ENCODE peak calls at places on chromosome 3, in five cellular contexts. N is lung, W is heart left ventricle, X is nephron progenitor cell, B is cardiac muscle cell. J is an unnamed sample.

GRCh38 chr3:196499807-196500524 is 3.6 kb downstream of the RNF168 start:
- DNase-seq in N (no peak), W (no peak), X (no peak), B (no peak), J (no peak)

GRCh38 chr3:72629191-72629611 is 219.0 kb downstream of the SHQ1 start:
- DNase-seq in N (no peak), W (no peak), X (no peak), B (peak), J (no peak)

GRCh38 chr3:170692720-170693119 is 106.8 kb upstream of the SLC7A14 start:
- DNase-seq in N (no peak), W (no peak), X (no peak), B (no peak), J (no peak)

GRCh38 chr3:157786216-157786615 is 283.0 kb upstream of the VEPH1 start:
- DNase-seq in N (no peak), W (no peak), X (no peak), B (peak), J (no peak)

GRCh38 chr3:188177721-188178120 is 23.8 kb downstream of the LPP start:
- DNase-seq in N (no peak), W (no peak), X (no peak), B (no peak), J (no peak)

GRCh38 chr3:184154909-184155643 is at the start of gene DVL3:
- DNase-seq in N (peak), W (peak), X (peak), B (peak), J (peak)

GRCh38 chr3:182738583-182739514 is 54.5 kb upstream of the ATP11B start:
- DNase-seq in N (no peak), W (no peak), X (no peak), B (no peak), J (no peak)

GRCh38 chr3:115836944-115837343 is 213.6 kb downstream of the GAP43 start:
- DNase-seq in N (no peak), W (no peak), X (no peak), B (peak), J (no peak)

GRCh38 chr3:76554717-76555116 is 485.2 kb upstream of the ROBO2 start:
- DNase-seq in N (no peak), W (no peak), X (no peak), B (no peak), J (no peak)

GRCh38 chr3:191563722-191564121 is 102.8 kb downstream of the PYDC2 start:
- DNase-seq in N (no peak), W (no peak), X (no peak), B (no peak), J (no peak)

GRCh38 chr3:69085543-69086132 is 901 bp downstream of the ARL6IP5 start:
- DNase-seq in N (no peak), W (peak), X (peak), B (peak), J (no peak)

GRCh38 chr3:43095370-43095769 is 10.5 kb downstream of the POMGNT2 start:
- DNase-seq in N (no peak), W (no peak), X (no peak), B (no peak), J (no peak)

GRCh38 chr3:156516284-156516683 is 38.6 kb downstream of the SSR3 start:
- DNase-seq in N (no peak), W (peak), X (no peak), B (no peak), J (no peak)

GRCh38 chr3:138588445-138588844 is 5.6 kb downstream of the CEP70 start:
- DNase-seq in N (no peak), W (no peak), X (no peak), B (no peak), J (no peak)
- TF ChIP-seq CTCF in N (no peak), W (no peak), X (no peak), B (no peak), J (no peak)

GRCh38 chr3:129989391-129989790 is 14.9 kb downstream of the TRH start:
- DNase-seq in N (no peak), W (no peak), X (no peak), B (no peak), J (no peak)

GRCh38 chr3:129988429-129988828 is 13.9 kb downstream of the TRH start:
- DNase-seq in N (no peak), W (no peak), X (no peak), B (no peak), J (no peak)

GRCh38 chr3:129996073-129996472 is 21.6 kb downstream of the TRH start:
- DNase-seq in N (no peak), W (no peak), X (no peak), B (no peak), J (no peak)

GRCh38 chr3:129994883-129995559 is 20.5 kb downstream of the TRH start:
- DNase-seq in N (no peak), W (no peak), X (no peak), B (no peak), J (no peak)

DNA sequence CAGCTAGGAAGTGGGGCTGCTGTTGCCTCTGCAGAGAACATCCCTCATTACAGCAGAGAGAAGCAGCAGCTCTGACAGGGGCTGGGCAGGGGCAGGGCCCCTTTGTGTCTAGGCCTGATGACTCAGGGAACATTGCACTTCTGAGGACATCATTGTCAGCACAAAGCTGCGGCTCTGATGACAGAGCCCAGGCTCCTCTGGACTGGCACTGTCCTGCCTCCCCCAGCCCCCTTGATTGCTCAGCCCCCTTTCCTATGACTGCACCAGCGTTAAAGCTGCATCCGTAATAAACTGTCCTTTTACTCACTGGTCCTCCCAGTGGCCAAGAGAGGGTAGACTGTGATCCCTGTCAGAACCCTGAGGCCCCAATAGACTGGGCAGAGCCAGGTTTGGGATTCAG is 18.3 kb downstream of the TRH start:
- DNase-seq in N (no peak), W (no peak), X (no peak), B (peak), J (no peak)
- TF ChIP-seq CTCF in N (no peak), W (peak), X (peak), B (peak), J (peak)

DNA sequence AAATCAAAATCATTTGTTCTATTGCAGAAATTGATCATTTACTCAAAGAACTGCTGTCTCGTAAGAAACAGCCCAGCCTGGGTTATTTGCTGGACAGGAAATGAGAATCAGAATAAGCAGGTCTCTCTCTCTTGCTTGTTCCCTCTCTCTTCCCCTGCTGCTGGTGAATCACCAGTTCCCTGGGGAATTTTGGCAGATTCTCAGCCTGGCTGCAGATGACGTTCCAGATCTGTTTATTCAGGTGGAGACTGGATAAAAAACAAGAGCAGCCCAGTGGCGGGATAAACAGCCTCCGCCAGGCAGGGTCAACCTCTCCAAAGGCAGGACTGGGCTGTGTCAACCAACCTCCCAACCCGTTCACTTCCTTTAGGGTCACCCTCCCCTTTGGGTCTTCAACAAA is 72.1 kb downstream of the LRIG1 start:
- DNase-seq in N (peak), W (peak), X (peak), B (peak), J (peak)
- TF ChIP-seq CTCF in N (no peak), W (no peak), X (no peak), B (no peak), J (no peak)

GRCh38 chr3:54837964-54838363 is 89.9 kb downstream of the LRTM1 start:
- DNase-seq in N (no peak), W (no peak), X (no peak), B (peak), J (no peak)
- TF ChIP-seq CTCF in N (no peak), W (no peak), X (no peak), B (peak), J (peak)

DNA sequence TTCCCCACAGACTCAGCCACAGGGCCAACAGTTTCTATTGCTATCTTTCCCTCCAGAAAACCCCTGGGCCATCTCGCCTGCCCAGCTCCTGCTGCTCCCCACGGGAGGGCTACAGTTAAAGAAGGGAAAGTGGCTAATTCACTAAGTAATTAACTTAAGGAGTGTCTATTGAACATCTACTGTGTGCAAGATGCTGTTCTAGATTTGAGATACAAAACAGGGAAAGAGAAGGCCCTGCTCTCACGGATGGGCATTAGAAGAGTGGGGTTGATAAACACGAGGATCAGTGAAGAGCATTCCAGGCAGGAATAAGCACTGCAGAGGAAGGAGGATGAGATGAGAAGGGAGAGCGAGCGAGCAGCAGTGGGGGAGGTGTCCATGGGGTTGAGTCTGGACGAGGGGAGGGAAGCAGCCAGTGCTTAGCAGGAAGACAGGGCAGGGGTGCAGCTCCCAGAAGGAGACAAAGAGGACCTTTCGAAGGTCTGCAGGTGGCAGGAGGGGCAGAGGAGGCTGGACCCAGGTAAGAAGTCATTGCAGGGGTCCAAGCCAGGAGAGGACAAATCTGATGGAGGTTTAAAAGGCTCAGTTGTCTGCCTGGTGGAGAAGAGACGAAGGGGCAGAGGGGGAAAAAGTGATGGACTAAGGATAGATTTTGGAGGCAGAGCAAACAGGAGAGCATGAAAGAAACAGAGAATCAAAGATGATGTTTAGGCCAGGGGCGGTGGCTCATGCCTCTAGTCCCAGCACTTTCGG is 64.7 kb downstream of the KLF15 start:
- DNase-seq in N (no peak), W (no peak), X (no peak), B (no peak), J (peak)
- TF ChIP-seq CTCF in N (no peak), W (no peak), X (no peak), B (no peak), J (no peak)

GRCh38 chr3:105480771-105481170 is 114.1 kb downstream of the ALCAM start:
- DNase-seq in N (no peak), W (no peak), X (peak), B (no peak), J (no peak)
- TF ChIP-seq CTCF in N (no peak), W (no peak), X (no peak), B (no peak), J (no peak)

GRCh38 chr3:63199606-63200005 is 78.5 kb upstream of the SYNPR start:
- DNase-seq in N (no peak), W (no peak), X (no peak), B (no peak), J (no peak)

GRCh38 chr3:63192248-63192647 is 85.9 kb upstream of the SYNPR start:
- DNase-seq in N (no peak), W (no peak), X (no peak), B (no peak), J (no peak)

GRCh38 chr3:63193647-63194046 is 84.5 kb upstream of the SYNPR start:
- DNase-seq in N (no peak), W (no peak), X (no peak), B (peak), J (no peak)
- TF ChIP-seq CTCF in N (no peak), W (peak), X (peak), B (peak), J (peak)